ENCODE peak calls at places on chromosomes 6 and 20, in six cellular contexts. S is hippocampal formation, G is heart right ventricle, F is mesothelial cell of epicardium, V is fibroblast of the conjunctiva, Z is C1 segment of cervical spinal cord. Y is an unnamed sample.

GRCh38 chr6:13296536-13296997 is 31.8 kb downstream of the TBC1D7 start:
- DNase-seq in G (no peak), F (no peak), S (no peak), Z (no peak), V (no peak), Y (no peak)

GRCh38 chr6:18997375-18997826 is 610.3 kb downstream of the RNF144B start:
- DNase-seq in S (no peak), F (no peak), G (no peak), V (peak), Z (no peak), Y (no peak)

GRCh38 chr20:25000268-25000801 is 7.8 kb upstream of the APMAP start:
- DNase-seq in F (peak), Z (no peak), G (peak), V (peak), S (no peak), Y (peak)

GRCh38 chr20:48728042-48728837 is 99.6 kb downstream of the PREX1 start:
- DNase-seq in F (no peak), V (no peak), G (no peak), S (peak), Z (peak), Y (no peak)

GRCh38 chr20:44231713-44232468 is 15.2 kb upstream of the GDAP1L1 start:
- DNase-seq in F (no peak), G (no peak), S (no peak), Z (no peak), V (no peak), Y (no peak)

GRCh38 chr6:10976571-10976970 is 67.5 kb downstream of the ELOVL2 start:
- DNase-seq in F (no peak), G (no peak), V (no peak), S (no peak), Z (no peak), Y (no peak)

GRCh38 chr20:47493175-47493953 is 8.3 kb upstream of the NCOA3 start:
- DNase-seq in S (no peak), F (peak), G (peak), V (peak), Z (no peak), Y (no peak)

GRCh38 chr6:30744054-30744805 is at the start of gene IER3:
- DNase-seq in V (peak), S (peak), F (peak), G (peak), Z (peak), Y (peak)

GRCh38 chr20:40293740-40294139 is 395.3 kb downstream of the MAFB start:
- DNase-seq in G (peak), F (no peak), Z (no peak), S (no peak), V (no peak), Y (no peak)

GRCh38 chr20:6671829-6672228 is 95.7 kb upstream of the BMP2 start:
- DNase-seq in V (no peak), S (no peak), F (no peak), Z (no peak), G (no peak), Y (no peak)

GRCh38 chr20:44765091-44765490 is 19.4 kb downstream of the KCNK15 start:
- DNase-seq in F (no peak), G (no peak), S (no peak), Z (no peak), V (no peak), Y (no peak)

GRCh38 chr6:154951400-154952200 is 43.5 kb upstream of the TIAM2 start:
- DNase-seq in S (no peak), V (no peak), Z (no peak), G (no peak), F (no peak), Y (no peak)

GRCh38 chr6:47164877-47165276 is 122.7 kb upstream of the ADGRF1 start:
- DNase-seq in V (no peak), S (no peak), Z (no peak), F (no peak), G (no peak), Y (no peak)

GRCh38 chr6:131281471-131282270 is 146.4 kb downstream of the AKAP7 start:
- DNase-seq in Z (peak), S (peak), F (no peak), G (peak), V (no peak), Y (no peak)

GRCh38 chr20:61436268-61436667 is 184.2 kb downstream of the CDH4 start:
- DNase-seq in F (no peak), G (no peak), V (peak), Z (no peak), S (no peak), Y (no peak)

GRCh38 chr6:91221072-91221471 is 634.2 kb upstream of the MAP3K7 start:
- DNase-seq in G (no peak), Z (no peak), F (no peak), V (no peak), S (no peak), Y (no peak)

GRCh38 chr6:14212020-14212419 is 94.4 kb downstream of the CD83 start:
- DNase-seq in F (no peak), G (no peak), Z (no peak), S (no peak), V (no peak), Y (no peak)

GRCh38 chr6:155200012-155200411 is 63.8 kb upstream of the CLDN20 start:
- DNase-seq in V (no peak), Z (no peak), G (no peak), S (no peak), F (no peak), Y (no peak)

GRCh38 chr20:35116258-35116657 is 23.7 kb upstream of the TRPC4AP start:
- DNase-seq in F (no peak), G (no peak), S (no peak), V (no peak), Z (no peak), Y (no peak)

GRCh38 chr6:158080849-158081656 is 87.0 kb downstream of the SERAC1 start:
- DNase-seq in S (no peak), F (no peak), Z (no peak), V (no peak), G (no peak), Y (peak)